ENCODE peak calls at places on chromosomes 13 and 19, in eight cellular contexts. One of them, this sample, is unnamed. For H3K4me1, the result is how much of the 10 kb centered on the place peaks cover.

GRCh38 chr13:83377486-83377885 is 504.8 kb downstream of the SLITRK1 start:
- DNase-seq in cardiac muscle cell: peak
- DNase-seq in transverse colon: no peak
- DNase-seq in gastrocnemius medialis: no peak
- DNase-seq in Panc1: no peak
- DNase-seq in CD8-positive, alpha-beta T cell: no peak
- DNase-seq in tibial nerve: no peak
- DNase-seq in upper lobe of right lung: no peak
- DNase-seq in this sample: no peak

GRCh38 chr13:107842562-107843180 is 372.7 kb downstream of the LIG4 start:
- DNase-seq in cardiac muscle cell: peak
- DNase-seq in transverse colon: no peak
- DNase-seq in gastrocnemius medialis: no peak
- DNase-seq in Panc1: no peak
- DNase-seq in CD8-positive, alpha-beta T cell: no peak
- DNase-seq in tibial nerve: no peak
- DNase-seq in upper lobe of right lung: no peak
- DNase-seq in this sample: no peak

GRCh38 chr13:46866150-46866549 is 30.7 kb downstream of the HTR2A start:
- DNase-seq in cardiac muscle cell: peak
- DNase-seq in transverse colon: peak
- DNase-seq in gastrocnemius medialis: peak
- DNase-seq in Panc1: no peak
- DNase-seq in CD8-positive, alpha-beta T cell: no peak
- DNase-seq in tibial nerve: no peak
- DNase-seq in upper lobe of right lung: peak
- DNase-seq in this sample: peak

GRCh38 chr19:1216756-1217155 is 11.2 kb downstream of the STK11 start:
- DNase-seq in cardiac muscle cell: no peak
- DNase-seq in transverse colon: no peak
- DNase-seq in gastrocnemius medialis: no peak
- DNase-seq in Panc1: no peak
- DNase-seq in CD8-positive, alpha-beta T cell: no peak
- DNase-seq in tibial nerve: no peak
- DNase-seq in upper lobe of right lung: no peak
- DNase-seq in this sample: no peak

GRCh38 chr13:25330541-25330940 is 29.1 kb downstream of the NUP58 start:
- DNase-seq in cardiac muscle cell: peak
- DNase-seq in transverse colon: no peak
- DNase-seq in gastrocnemius medialis: no peak
- DNase-seq in Panc1: no peak
- DNase-seq in CD8-positive, alpha-beta T cell: no peak
- DNase-seq in tibial nerve: no peak
- DNase-seq in upper lobe of right lung: no peak
- DNase-seq in this sample: no peak

GRCh38 chr13:77698211-77699058 is 948 bp downstream of the SLAIN1 start:
- DNase-seq in cardiac muscle cell: no peak
- DNase-seq in transverse colon: peak
- DNase-seq in gastrocnemius medialis: no peak
- DNase-seq in Panc1: no peak
- DNase-seq in CD8-positive, alpha-beta T cell: peak
- DNase-seq in tibial nerve: no peak
- DNase-seq in upper lobe of right lung: peak
- DNase-seq in this sample: peak

GRCh38 chr19:17577698-17578097 is 22.2 kb downstream of the COLGALT1 start:
- DNase-seq in cardiac muscle cell: no peak
- DNase-seq in transverse colon: no peak
- DNase-seq in gastrocnemius medialis: no peak
- DNase-seq in Panc1: no peak
- DNase-seq in CD8-positive, alpha-beta T cell: no peak
- DNase-seq in tibial nerve: no peak
- DNase-seq in upper lobe of right lung: no peak
- DNase-seq in this sample: no peak

GRCh38 chr13:36298535-36299068 is 988 bp upstream of the CCDC169 start:
- DNase-seq in cardiac muscle cell: peak
- DNase-seq in transverse colon: no peak
- DNase-seq in gastrocnemius medialis: no peak
- DNase-seq in Panc1: no peak
- DNase-seq in CD8-positive, alpha-beta T cell: no peak
- DNase-seq in tibial nerve: no peak
- DNase-seq in upper lobe of right lung: no peak
- DNase-seq in this sample: no peak

GRCh38 chr13:20446405-20446804 is 79.3 kb downstream of the CRYL1 start:
- DNase-seq in cardiac muscle cell: no peak
- DNase-seq in transverse colon: no peak
- DNase-seq in gastrocnemius medialis: no peak
- DNase-seq in Panc1: no peak
- DNase-seq in CD8-positive, alpha-beta T cell: no peak
- DNase-seq in tibial nerve: no peak
- DNase-seq in upper lobe of right lung: no peak
- DNase-seq in this sample: no peak

GRCh38 chr13:105048685-105049084 is 1486.8 kb downstream of the EFNB2 start:
- DNase-seq in cardiac muscle cell: no peak
- DNase-seq in transverse colon: no peak
- DNase-seq in gastrocnemius medialis: no peak
- DNase-seq in Panc1: no peak
- DNase-seq in CD8-positive, alpha-beta T cell: no peak
- DNase-seq in tibial nerve: no peak
- DNase-seq in upper lobe of right lung: no peak
- DNase-seq in this sample: no peak

GRCh38 chr19:3821857-3822364 is 35.7 kb upstream of the MATK start:
- DNase-seq in cardiac muscle cell: peak
- DNase-seq in transverse colon: peak
- DNase-seq in gastrocnemius medialis: no peak
- DNase-seq in Panc1: no peak
- DNase-seq in CD8-positive, alpha-beta T cell: peak
- DNase-seq in tibial nerve: peak
- DNase-seq in upper lobe of right lung: peak
- DNase-seq in this sample: peak

DNA sequence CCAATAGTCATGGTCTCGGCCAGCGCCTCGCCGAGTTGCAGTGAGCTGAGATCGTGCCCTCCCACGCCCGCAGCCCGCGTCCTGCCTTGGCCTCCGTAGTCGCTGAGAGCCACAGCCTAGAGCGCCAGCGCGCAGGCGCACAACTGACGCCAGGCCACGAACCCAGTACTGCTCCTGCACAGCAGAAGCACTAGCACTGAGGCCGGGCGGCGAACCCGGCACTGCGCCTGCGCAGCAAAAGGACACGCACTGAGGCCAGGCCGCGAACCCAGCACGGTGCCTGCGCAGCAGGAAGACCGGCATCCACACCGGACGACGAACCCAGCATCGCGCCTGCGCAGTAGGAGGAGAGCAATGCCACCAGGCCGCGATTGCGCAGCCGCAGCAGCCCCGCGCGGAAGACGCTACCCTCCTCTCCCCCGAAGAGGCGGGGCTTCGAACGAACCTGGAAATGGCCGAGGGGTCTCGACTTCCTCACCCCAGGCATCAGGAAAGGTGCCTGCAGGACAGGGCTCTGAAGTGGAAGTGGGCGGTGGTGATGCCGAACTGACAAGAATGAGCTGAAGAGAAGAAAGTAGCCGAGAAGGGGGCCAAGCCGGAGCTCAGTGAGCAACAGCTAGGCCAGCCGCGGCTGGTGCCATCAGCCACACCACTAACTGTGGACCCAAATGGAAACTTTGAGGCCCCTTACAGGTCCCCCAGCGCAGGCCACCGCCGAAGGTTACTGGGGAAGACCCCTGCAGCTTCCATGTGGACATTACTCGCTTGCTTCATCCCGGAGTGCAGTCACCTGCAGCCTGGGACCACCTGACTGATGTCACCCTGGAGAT is 7.5 kb downstream of the F10 start:
- DNase-seq in cardiac muscle cell: peak
- DNase-seq in transverse colon: no peak
- DNase-seq in gastrocnemius medialis: no peak
- DNase-seq in Panc1: no peak
- DNase-seq in CD8-positive, alpha-beta T cell: no peak
- DNase-seq in tibial nerve: no peak
- DNase-seq in upper lobe of right lung: peak
- DNase-seq in this sample: peak
- H3K4me3 ChIP-seq in cardiac muscle cell: no peak
- H3K4me3 ChIP-seq in transverse colon: no peak
- H3K4me3 ChIP-seq in gastrocnemius medialis: no peak
- H3K4me3 ChIP-seq in Panc1: no peak
- H3K4me3 ChIP-seq in CD8-positive, alpha-beta T cell: peak
- H3K4me3 ChIP-seq in tibial nerve: peak
- H3K4me3 ChIP-seq in upper lobe of right lung: no peak
- H3K4me3 ChIP-seq in this sample: no peak

GRCh38 chr19:38769635-38770211 is 3.6 kb downstream of the LGALS7 start:
- DNase-seq in cardiac muscle cell: peak
- DNase-seq in transverse colon: peak
- DNase-seq in gastrocnemius medialis: peak
- DNase-seq in Panc1: no peak
- DNase-seq in CD8-positive, alpha-beta T cell: peak
- DNase-seq in tibial nerve: peak
- DNase-seq in upper lobe of right lung: peak
- DNase-seq in this sample: peak
- TF ChIP-seq CTCF in cardiac muscle cell: peak
- TF ChIP-seq CTCF in transverse colon: peak
- TF ChIP-seq CTCF in gastrocnemius medialis: peak
- TF ChIP-seq CTCF in Panc1: no peak
- TF ChIP-seq CTCF in CD8-positive, alpha-beta T cell: peak
- TF ChIP-seq CTCF in tibial nerve: peak
- TF ChIP-seq CTCF in upper lobe of right lung: peak
- TF ChIP-seq CTCF in this sample: peak

GRCh38 chr19:55484571-55485438 is at the start of gene NAT14:
- DNase-seq in cardiac muscle cell: peak
- DNase-seq in transverse colon: peak
- DNase-seq in gastrocnemius medialis: no peak
- DNase-seq in Panc1: no peak
- DNase-seq in CD8-positive, alpha-beta T cell: peak
- DNase-seq in tibial nerve: no peak
- DNase-seq in upper lobe of right lung: peak
- DNase-seq in this sample: peak
- H3K4me1 ChIP-seq in cardiac muscle cell: under half
- H3K4me1 ChIP-seq in transverse colon: under half
- H3K4me1 ChIP-seq in gastrocnemius medialis: under half
- H3K4me1 ChIP-seq in Panc1: half or more
- H3K4me1 ChIP-seq in CD8-positive, alpha-beta T cell: under half
- H3K4me1 ChIP-seq in tibial nerve: under half
- H3K4me1 ChIP-seq in upper lobe of right lung: under half
- H3K4me1 ChIP-seq in this sample: under half

DNA sequence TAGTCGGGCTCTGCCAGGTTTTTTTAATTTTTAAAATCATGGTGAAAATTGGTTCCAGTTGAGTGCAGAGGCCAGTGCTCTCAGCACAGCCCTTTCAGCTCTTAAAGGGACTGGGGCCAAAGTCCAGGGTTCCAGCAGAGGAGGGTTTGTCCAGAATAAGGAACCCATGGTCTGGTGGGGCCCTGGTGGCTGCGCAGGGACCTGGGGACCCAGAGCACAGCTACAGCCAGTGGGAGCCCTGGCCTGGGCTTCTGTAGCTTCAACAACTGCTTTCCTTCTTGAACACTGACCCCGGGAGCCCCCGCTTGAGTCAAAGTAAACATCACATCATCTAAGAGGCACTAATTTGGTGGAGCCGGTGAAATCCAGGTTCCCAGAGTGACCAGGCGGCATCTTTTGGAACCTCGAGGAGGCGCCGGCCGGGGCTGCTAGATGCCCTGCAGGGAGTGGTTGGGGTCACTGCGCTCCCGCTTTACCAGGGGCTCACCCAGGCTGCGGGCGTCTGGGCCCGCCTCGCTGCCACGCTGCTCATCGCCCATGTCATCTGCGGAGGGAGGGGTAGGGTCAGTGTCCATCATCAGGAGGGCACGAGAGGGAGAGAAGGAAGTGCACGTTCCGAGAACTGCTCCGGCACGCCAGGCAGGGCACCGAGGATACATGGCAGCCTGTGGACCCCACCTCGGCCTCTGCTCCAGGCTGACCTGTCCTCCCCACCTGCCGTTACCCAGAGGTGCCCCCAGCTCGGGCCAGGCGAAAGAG is 16.6 kb upstream of the RANBP3 start:
- DNase-seq in cardiac muscle cell: no peak
- DNase-seq in transverse colon: no peak
- DNase-seq in gastrocnemius medialis: no peak
- DNase-seq in Panc1: no peak
- DNase-seq in CD8-positive, alpha-beta T cell: no peak
- DNase-seq in tibial nerve: no peak
- DNase-seq in upper lobe of right lung: no peak
- DNase-seq in this sample: no peak
- H3K4me3 ChIP-seq in cardiac muscle cell: no peak
- H3K4me3 ChIP-seq in transverse colon: no peak
- H3K4me3 ChIP-seq in gastrocnemius medialis: no peak
- H3K4me3 ChIP-seq in Panc1: no peak
- H3K4me3 ChIP-seq in CD8-positive, alpha-beta T cell: no peak
- H3K4me3 ChIP-seq in tibial nerve: no peak
- H3K4me3 ChIP-seq in upper lobe of right lung: peak
- H3K4me3 ChIP-seq in this sample: no peak

DNA sequence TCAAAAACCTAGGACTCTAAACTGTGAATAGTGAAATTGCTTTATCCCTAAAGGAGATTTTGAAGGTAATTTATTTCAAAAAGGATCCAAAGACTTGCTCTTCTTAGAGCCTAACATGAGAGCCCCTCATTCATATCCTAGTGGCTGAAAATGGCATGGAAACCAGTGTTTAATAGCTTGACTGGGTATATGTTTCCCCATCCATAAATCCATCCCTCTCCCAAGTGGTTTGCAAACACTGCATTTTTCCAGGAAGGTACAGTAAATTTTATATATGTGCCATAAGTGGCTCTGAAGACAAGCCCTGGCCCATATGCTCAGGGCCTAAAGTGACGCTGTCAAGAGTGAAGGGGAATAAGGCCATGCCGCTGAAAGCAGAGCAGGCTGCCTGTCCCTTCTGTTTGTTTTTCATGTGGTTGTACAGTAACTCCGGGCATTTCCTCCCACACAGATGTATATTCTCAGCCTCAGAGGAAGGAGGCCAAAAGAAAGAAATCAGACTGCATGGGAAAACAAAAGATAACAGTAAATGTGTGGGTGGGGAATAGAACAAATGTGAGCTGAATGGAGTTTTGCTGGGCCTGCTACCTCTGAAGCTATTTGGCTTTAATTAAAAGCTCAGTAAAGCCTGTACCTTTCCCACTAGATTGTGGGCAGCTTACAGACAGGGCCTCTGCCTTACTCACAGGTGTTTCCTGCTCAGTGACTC is 181.9 kb downstream of the PCDH9 start:
- DNase-seq in cardiac muscle cell: peak
- DNase-seq in transverse colon: no peak
- DNase-seq in gastrocnemius medialis: no peak
- DNase-seq in Panc1: no peak
- DNase-seq in CD8-positive, alpha-beta T cell: no peak
- DNase-seq in tibial nerve: no peak
- DNase-seq in upper lobe of right lung: no peak
- DNase-seq in this sample: no peak
- TF ChIP-seq CTCF in cardiac muscle cell: peak
- TF ChIP-seq CTCF in transverse colon: no peak
- TF ChIP-seq CTCF in gastrocnemius medialis: no peak
- TF ChIP-seq CTCF in Panc1: no peak
- TF ChIP-seq CTCF in CD8-positive, alpha-beta T cell: no peak
- TF ChIP-seq CTCF in tibial nerve: no peak
- TF ChIP-seq CTCF in upper lobe of right lung: no peak
- TF ChIP-seq CTCF in this sample: no peak

GRCh38 chr13:98513837-98514236 is 63.1 kb downstream of the STK24 start:
- DNase-seq in cardiac muscle cell: no peak
- DNase-seq in transverse colon: no peak
- DNase-seq in gastrocnemius medialis: no peak
- DNase-seq in Panc1: no peak
- DNase-seq in CD8-positive, alpha-beta T cell: no peak
- DNase-seq in tibial nerve: no peak
- DNase-seq in upper lobe of right lung: no peak
- DNase-seq in this sample: no peak
- H3K4me1 ChIP-seq in cardiac muscle cell: under half
- H3K4me1 ChIP-seq in transverse colon: under half
- H3K4me1 ChIP-seq in gastrocnemius medialis: under half
- H3K4me1 ChIP-seq in Panc1: under half
- H3K4me1 ChIP-seq in CD8-positive, alpha-beta T cell: under half
- H3K4me1 ChIP-seq in tibial nerve: under half
- H3K4me1 ChIP-seq in upper lobe of right lung: under half
- H3K4me1 ChIP-seq in this sample: under half

GRCh38 chr19:39070888-39071287 is 13.3 kb upstream of the ACP7 start:
- DNase-seq in cardiac muscle cell: no peak
- DNase-seq in transverse colon: no peak
- DNase-seq in gastrocnemius medialis: no peak
- DNase-seq in Panc1: no peak
- DNase-seq in CD8-positive, alpha-beta T cell: no peak
- DNase-seq in tibial nerve: no peak
- DNase-seq in upper lobe of right lung: no peak
- DNase-seq in this sample: no peak
- H3K4me3 ChIP-seq in cardiac muscle cell: no peak
- H3K4me3 ChIP-seq in transverse colon: no peak
- H3K4me3 ChIP-seq in gastrocnemius medialis: no peak
- H3K4me3 ChIP-seq in Panc1: no peak
- H3K4me3 ChIP-seq in CD8-positive, alpha-beta T cell: no peak
- H3K4me3 ChIP-seq in tibial nerve: no peak
- H3K4me3 ChIP-seq in upper lobe of right lung: no peak
- H3K4me3 ChIP-seq in this sample: no peak

This sample was measured in mucosa of descending colon.